ENCODE peak calls at places on chromosome 14, in eight cellular contexts. V is kidney tubule cell; Q is pons; J is adipocyte; D is left ventricle myocardium superior; U is frontal cortex; S is GM13976; Y is activated CD4-positive, alpha-beta T cell treated with anti-CD3 and anti-CD28 coated beads, Interleukin-2, amount 50 U/mL, for 24 hours. H is an unnamed sample.
A peak's percentile ranks its signal among the peaks of the same experiment; 100 is the strongest.

GRCh38 chr14:96888158-96888557 is 91.0 kb downstream of the VRK1 start:
- DNase-seq in V (no peak), Q (no peak), J (no peak), D (no peak), U (no peak), S (no peak), Y (no peak), H (no peak)

GRCh38 chr14:102020058-102020971 is 55.9 kb downstream of the DYNC1H1 start:
- DNase-seq in V (peak; percentile 91), Q (no peak), J (peak; percentile 61), D (no peak), U (no peak), S (no peak), Y (no peak), H (peak; percentile 95)

GRCh38 chr14:95382747-95383146 is 63.0 kb upstream of the CLMN start:
- DNase-seq in V (no peak), Q (no peak), J (no peak), D (no peak), U (no peak), S (no peak), Y (no peak), H (no peak)

GRCh38 chr14:68285421-68286179 is 466.0 kb downstream of the RAD51B start:
- DNase-seq in V (no peak), Q (no peak), J (no peak), D (no peak), U (no peak), S (no peak), Y (peak; percentile 39), H (no peak)

GRCh38 chr14:58787601-58788000 is 149.8 kb downstream of the DACT1 start:
- DNase-seq in V (no peak), Q (no peak), J (no peak), D (no peak), U (no peak), S (no peak), Y (no peak), H (no peak)

GRCh38 chr14:101851716-101852395 is 90.3 kb downstream of the PPP2R5C start:
- DNase-seq in V (no peak), Q (no peak), J (no peak), D (no peak), U (no peak), S (no peak), Y (no peak), H (no peak)

GRCh38 chr14:28983279-28983678 is 216.7 kb downstream of the FOXG1 start:
- DNase-seq in V (no peak), Q (no peak), J (no peak), D (no peak), U (no peak), S (no peak), Y (no peak), H (no peak)

GRCh38 chr14:99514552-99515300 is 33.5 kb downstream of the CCNK start:
- DNase-seq in V (no peak), Q (no peak), J (no peak), D (no peak), U (no peak), S (no peak), Y (no peak), H (no peak)

GRCh38 chr14:80136358-80136757 is 74.9 kb downstream of the DIO2 start:
- DNase-seq in V (peak; percentile 37), Q (no peak), J (no peak), D (no peak), U (no peak), S (no peak), Y (no peak), H (no peak)

GRCh38 chr14:23829736-23830474 is 123.7 kb upstream of the DHRS4 start:
- DNase-seq in V (peak; percentile 94), Q (no peak), J (peak; percentile 86), D (no peak), U (no peak), S (no peak), Y (no peak), H (peak; percentile 93)

GRCh38 chr14:74476107-74476506 is 17.0 kb downstream of the NPC2 start:
- DNase-seq in V (no peak), Q (no peak), J (no peak), D (peak; percentile 42), U (no peak), S (no peak), Y (no peak), H (no peak)

GRCh38 chr14:30389134-30389900 is 169.6 kb upstream of the G2E3 start:
- DNase-seq in V (peak; percentile 50), Q (peak; percentile 6), J (peak; percentile 19), D (peak; percentile 51), U (no peak), S (no peak), Y (no peak), H (peak; percentile 14)

GRCh38 chr14:90419200-90419599 is 22.4 kb downstream of the CALM1 start:
- DNase-seq in V (peak; percentile 100), Q (peak; percentile 26), J (peak; percentile 87), D (peak; percentile 71), U (no peak), S (no peak), Y (no peak), H (peak; percentile 90)